ENCODE peak calls at places on chromosomes 1 and 21, in nine cellular contexts. One of them, this sample, is unnamed.

GRCh38 chr1:66207484-66207883 is 326.5 kb upstream of the SGIP1 start:
- DNase-seq in endothelial cell of umbilical vein: peak; percentile 15
- DNase-seq in breast epithelium: no peak
- DNase-seq in heart left ventricle: peak; percentile 8
- DNase-seq in H1: no peak
- DNase-seq in uterus: no peak
- DNase-seq in A549: peak; percentile 47
- DNase-seq in suprapubic skin: no peak
- DNase-seq in body of pancreas: no peak
- DNase-seq in this sample: no peak

GRCh38 chr1:161486806-161487482 is 18.3 kb upstream of the FCGR2A start:
- DNase-seq in uterus: no peak
- DNase-seq in H1: no peak
- DNase-seq in endothelial cell of umbilical vein: peak; percentile 58
- DNase-seq in breast epithelium: no peak
- DNase-seq in suprapubic skin: no peak
- DNase-seq in A549: peak; percentile 66
- DNase-seq in body of pancreas: peak; percentile 18
- DNase-seq in heart left ventricle: no peak
- DNase-seq in this sample: no peak

GRCh38 chr1:89610457-89610991 is 22.4 kb upstream of the LRRC8C start:
- DNase-seq in body of pancreas: no peak
- DNase-seq in breast epithelium: no peak
- DNase-seq in A549: no peak
- DNase-seq in heart left ventricle: no peak
- DNase-seq in uterus: no peak
- DNase-seq in H1: no peak
- DNase-seq in endothelial cell of umbilical vein: no peak
- DNase-seq in suprapubic skin: no peak
- DNase-seq in this sample: no peak

GRCh38 chr1:37661401-37661800 is 26.7 kb upstream of the RSPO1 start:
- DNase-seq in endothelial cell of umbilical vein: no peak
- DNase-seq in breast epithelium: peak; percentile 20
- DNase-seq in A549: no peak
- DNase-seq in body of pancreas: no peak
- DNase-seq in H1: no peak
- DNase-seq in uterus: no peak
- DNase-seq in heart left ventricle: no peak
- DNase-seq in suprapubic skin: no peak
- DNase-seq in this sample: no peak

GRCh38 chr21:26546698-26547097 is 26.4 kb downstream of the CYYR1 start:
- DNase-seq in body of pancreas: no peak
- DNase-seq in suprapubic skin: no peak
- DNase-seq in endothelial cell of umbilical vein: peak; percentile 83
- DNase-seq in uterus: no peak
- DNase-seq in breast epithelium: no peak
- DNase-seq in H1: no peak
- DNase-seq in A549: no peak
- DNase-seq in heart left ventricle: peak; percentile 46
- DNase-seq in this sample: no peak

GRCh38 chr1:168470821-168471473 is 72.8 kb downstream of the XCL2 start:
- DNase-seq in A549: peak; percentile 54
- DNase-seq in suprapubic skin: no peak
- DNase-seq in H1: no peak
- DNase-seq in body of pancreas: no peak
- DNase-seq in endothelial cell of umbilical vein: no peak
- DNase-seq in uterus: no peak
- DNase-seq in heart left ventricle: no peak
- DNase-seq in breast epithelium: no peak
- DNase-seq in this sample: no peak

GRCh38 chr1:214380418-214380817 is 99.5 kb downstream of the SMYD2 start:
- DNase-seq in A549: no peak
- DNase-seq in breast epithelium: peak; percentile 35
- DNase-seq in heart left ventricle: no peak
- DNase-seq in uterus: no peak
- DNase-seq in suprapubic skin: no peak
- DNase-seq in H1: no peak
- DNase-seq in body of pancreas: no peak
- DNase-seq in endothelial cell of umbilical vein: no peak
- DNase-seq in this sample: no peak

GRCh38 chr1:12405325-12406217 is 175.7 kb downstream of the VPS13D start:
- DNase-seq in H1: no peak
- DNase-seq in breast epithelium: peak; percentile 30
- DNase-seq in suprapubic skin: no peak
- DNase-seq in endothelial cell of umbilical vein: peak; percentile 93
- DNase-seq in A549: peak; percentile 34
- DNase-seq in uterus: peak; percentile 33
- DNase-seq in heart left ventricle: peak; percentile 27
- DNase-seq in body of pancreas: peak; percentile 67
- DNase-seq in this sample: no peak

GRCh38 chr1:1399870-1400575 is 888 bp upstream of the CCNL2 start:
- DNase-seq in H1: no peak
- DNase-seq in breast epithelium: no peak
- DNase-seq in A549: no peak
- DNase-seq in endothelial cell of umbilical vein: no peak
- DNase-seq in heart left ventricle: no peak
- DNase-seq in body of pancreas: no peak
- DNase-seq in suprapubic skin: no peak
- DNase-seq in uterus: no peak
- DNase-seq in this sample: no peak

GRCh38 chr1:207713529-207713928 is 38.3 kb upstream of the CD46 start:
- DNase-seq in body of pancreas: no peak
- DNase-seq in heart left ventricle: no peak
- DNase-seq in H1: no peak
- DNase-seq in suprapubic skin: no peak
- DNase-seq in uterus: no peak
- DNase-seq in endothelial cell of umbilical vein: no peak
- DNase-seq in A549: peak; percentile 21
- DNase-seq in breast epithelium: no peak
- DNase-seq in this sample: no peak

DNA sequence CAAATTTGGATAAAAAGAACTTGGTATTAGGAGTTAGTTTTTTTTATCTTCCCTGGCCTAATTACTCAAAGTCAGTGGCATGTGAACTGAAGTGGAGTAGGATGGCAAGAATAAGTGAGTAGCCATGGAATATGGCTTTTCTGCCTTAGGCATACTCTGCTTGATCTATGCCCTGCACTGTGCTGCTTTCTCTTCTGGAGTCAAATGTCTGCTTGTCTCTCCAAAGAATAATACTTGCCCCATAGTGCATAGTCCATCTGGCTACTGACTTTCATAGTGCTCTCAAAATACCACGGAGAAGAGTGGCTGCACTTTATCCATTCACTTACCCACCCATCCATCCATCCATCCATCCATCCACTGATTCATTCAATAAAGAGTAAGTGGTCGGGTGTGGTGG is 13.4 kb downstream of the GREM2 start:
- DNase-seq in heart left ventricle: no peak
- DNase-seq in body of pancreas: no peak
- DNase-seq in uterus: no peak
- DNase-seq in H1: no peak
- DNase-seq in breast epithelium: no peak
- DNase-seq in endothelial cell of umbilical vein: no peak
- DNase-seq in A549: no peak
- DNase-seq in suprapubic skin: no peak
- DNase-seq in this sample: no peak
- H3K27ac ChIP-seq in heart left ventricle: peak overlapping the region; percentile 7
- H3K27ac ChIP-seq in body of pancreas: no peak overlapping the region
- H3K27ac ChIP-seq in uterus: no peak overlapping the region
- H3K27ac ChIP-seq in H1: no peak overlapping the region
- H3K27ac ChIP-seq in breast epithelium: no peak overlapping the region
- H3K27ac ChIP-seq in endothelial cell of umbilical vein: no peak overlapping the region
- H3K27ac ChIP-seq in A549: no peak overlapping the region
- H3K27ac ChIP-seq in suprapubic skin: no peak overlapping the region
- H3K27ac ChIP-seq in this sample: peak overlapping the region; percentile 62

DNA sequence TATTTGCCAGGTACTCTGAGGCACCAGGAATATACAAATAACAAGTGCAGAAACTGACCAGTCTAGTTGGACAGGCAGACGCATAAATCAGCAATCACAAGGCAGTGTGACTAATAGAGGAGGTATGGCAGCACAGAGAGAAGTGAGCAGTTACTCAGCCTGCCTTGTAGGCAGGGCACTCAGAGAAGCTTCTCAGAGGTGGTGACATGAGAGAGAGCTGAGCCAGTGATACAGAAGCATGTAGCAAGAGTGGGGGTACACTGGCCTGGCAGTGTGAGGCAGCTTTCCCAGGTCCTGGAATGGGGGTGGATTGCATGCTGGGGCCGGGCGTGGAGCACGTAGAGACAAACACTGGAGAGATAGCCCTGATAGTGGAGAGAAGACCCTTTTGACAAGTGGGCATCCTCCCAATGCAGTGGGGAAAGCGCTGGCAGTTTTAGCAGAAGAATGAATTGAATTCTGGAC is 7.8 kb downstream of the PHLDA3 start:
- DNase-seq in suprapubic skin: peak; percentile 83
- DNase-seq in endothelial cell of umbilical vein: peak; percentile 82
- DNase-seq in breast epithelium: peak; percentile 73
- DNase-seq in body of pancreas: peak; percentile 35
- DNase-seq in uterus: peak; percentile 57
- DNase-seq in H1: no peak
- DNase-seq in A549: peak; percentile 93
- DNase-seq in heart left ventricle: no peak
- DNase-seq in this sample: no peak
- TF ChIP-seq POLR2A in suprapubic skin: no peak
- TF ChIP-seq POLR2A in endothelial cell of umbilical vein: peak; percentile 53
- TF ChIP-seq POLR2A in breast epithelium: no peak
- TF ChIP-seq POLR2A in body of pancreas: no peak
- TF ChIP-seq POLR2A in uterus: no peak
- TF ChIP-seq POLR2A in H1: no peak
- TF ChIP-seq POLR2A in A549: no peak
- TF ChIP-seq POLR2A in heart left ventricle: no peak
- TF ChIP-seq POLR2A in this sample: peak; percentile 25

GRCh38 chr1:68232354-68233148 is at the start of gene WLS:
- DNase-seq in H1: no peak
- DNase-seq in suprapubic skin: peak; percentile 83
- DNase-seq in endothelial cell of umbilical vein: peak; percentile 80
- DNase-seq in breast epithelium: peak; percentile 74
- DNase-seq in body of pancreas: peak; percentile 88
- DNase-seq in A549: peak; percentile 28
- DNase-seq in uterus: peak; percentile 78
- DNase-seq in heart left ventricle: peak; percentile 84
- DNase-seq in this sample: no peak

GRCh38 chr1:68231627-68232303 is 558 bp downstream of the WLS start:
- DNase-seq in suprapubic skin: peak; percentile 82
- DNase-seq in breast epithelium: peak; percentile 80
- DNase-seq in endothelial cell of umbilical vein: peak; percentile 78
- DNase-seq in A549: peak; percentile 17
- DNase-seq in H1: no peak
- DNase-seq in body of pancreas: peak; percentile 85
- DNase-seq in heart left ventricle: peak; percentile 61
- DNase-seq in uterus: peak; percentile 67
- DNase-seq in this sample: no peak

GRCh38 chr1:68234094-68234493 is 1.8 kb upstream of the WLS start:
- DNase-seq in body of pancreas: no peak
- DNase-seq in H1: no peak
- DNase-seq in uterus: no peak
- DNase-seq in suprapubic skin: no peak
- DNase-seq in heart left ventricle: no peak
- DNase-seq in A549: no peak
- DNase-seq in breast epithelium: no peak
- DNase-seq in endothelial cell of umbilical vein: no peak
- DNase-seq in this sample: no peak

GRCh38 chr1:68230901-68231626 is 1.3 kb downstream of the WLS start:
- DNase-seq in A549: no peak
- DNase-seq in heart left ventricle: peak; percentile 39
- DNase-seq in uterus: peak; percentile 37
- DNase-seq in endothelial cell of umbilical vein: no peak
- DNase-seq in breast epithelium: peak; percentile 34
- DNase-seq in H1: no peak
- DNase-seq in body of pancreas: peak; percentile 64
- DNase-seq in suprapubic skin: peak; percentile 74
- DNase-seq in this sample: no peak

DNA sequence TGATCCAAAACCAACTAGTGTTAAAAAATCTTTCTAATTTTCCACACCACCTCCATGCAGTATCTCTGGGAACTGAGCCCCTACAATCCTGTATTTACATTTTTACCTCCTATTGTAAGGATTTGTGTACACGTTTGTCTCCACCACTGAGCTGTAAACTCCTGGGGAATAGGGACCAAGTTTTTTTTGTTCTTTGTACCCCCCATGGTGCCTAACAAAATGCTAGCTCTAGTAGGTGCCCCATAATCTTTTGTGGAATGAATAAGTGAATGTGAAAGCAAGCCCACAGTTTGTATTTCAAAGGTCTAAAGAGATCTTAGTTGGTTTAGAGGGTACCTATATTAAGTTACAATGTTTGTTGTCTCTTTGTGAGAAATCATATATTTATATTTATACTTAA is 879 bp upstream of the WLS start:
- DNase-seq in body of pancreas: no peak
- DNase-seq in endothelial cell of umbilical vein: no peak
- DNase-seq in suprapubic skin: no peak
- DNase-seq in breast epithelium: no peak
- DNase-seq in uterus: no peak
- DNase-seq in A549: no peak
- DNase-seq in heart left ventricle: no peak
- DNase-seq in H1: no peak
- DNase-seq in this sample: no peak
- H3K4me3 ChIP-seq in body of pancreas: no peak overlapping the region
- H3K4me3 ChIP-seq in endothelial cell of umbilical vein: no peak overlapping the region
- H3K4me3 ChIP-seq in suprapubic skin: peak overlapping the region; percentile 74
- H3K4me3 ChIP-seq in breast epithelium: peak overlapping the region; percentile 74
- H3K4me3 ChIP-seq in uterus: peak overlapping the region; percentile 58
- H3K4me3 ChIP-seq in A549: no peak overlapping the region
- H3K4me3 ChIP-seq in heart left ventricle: peak overlapping the region; percentile 93
- H3K4me3 ChIP-seq in H1: peak overlapping the region; percentile 77
- H3K4me3 ChIP-seq in this sample: peak overlapping the region; percentile 84

GRCh38 chr1:17438977-17439249 is 564 bp downstream of the RCC2 start:
- DNase-seq in body of pancreas: no peak
- DNase-seq in uterus: no peak
- DNase-seq in heart left ventricle: no peak
- DNase-seq in endothelial cell of umbilical vein: no peak
- DNase-seq in suprapubic skin: no peak
- DNase-seq in H1: no peak
- DNase-seq in breast epithelium: no peak
- DNase-seq in A549: no peak
- DNase-seq in this sample: no peak

GRCh38 chr1:17434591-17434990 is 4.9 kb downstream of the RCC2 start:
- DNase-seq in heart left ventricle: no peak
- DNase-seq in breast epithelium: no peak
- DNase-seq in H1: no peak
- DNase-seq in uterus: no peak
- DNase-seq in suprapubic skin: no peak
- DNase-seq in endothelial cell of umbilical vein: no peak
- DNase-seq in A549: no peak
- DNase-seq in body of pancreas: no peak
- DNase-seq in this sample: no peak

GRCh38 chr1:17438176-17438976 is 1.1 kb downstream of the RCC2 start:
- DNase-seq in H1: no peak
- DNase-seq in body of pancreas: peak; percentile 70
- DNase-seq in breast epithelium: peak; percentile 41
- DNase-seq in suprapubic skin: peak; percentile 78
- DNase-seq in uterus: peak; percentile 38
- DNase-seq in heart left ventricle: peak; percentile 79
- DNase-seq in A549: peak; percentile 61
- DNase-seq in endothelial cell of umbilical vein: peak; percentile 69
- DNase-seq in this sample: no peak

GRCh38 chr1:17437260-17438175 is 2.0 kb downstream of the RCC2 start:
- DNase-seq in A549: peak; percentile 35
- DNase-seq in H1: no peak
- DNase-seq in breast epithelium: no peak
- DNase-seq in endothelial cell of umbilical vein: peak; percentile 43
- DNase-seq in body of pancreas: peak; percentile 48
- DNase-seq in heart left ventricle: peak; percentile 34
- DNase-seq in uterus: peak; percentile 45
- DNase-seq in suprapubic skin: no peak
- DNase-seq in this sample: no peak

GRCh38 chr1:17436380-17437174 is 2.9 kb downstream of the RCC2 start:
- DNase-seq in H1: no peak
- DNase-seq in A549: no peak
- DNase-seq in heart left ventricle: no peak
- DNase-seq in breast epithelium: no peak
- DNase-seq in suprapubic skin: no peak
- DNase-seq in body of pancreas: no peak
- DNase-seq in endothelial cell of umbilical vein: peak; percentile 30
- DNase-seq in uterus: no peak
- DNase-seq in this sample: no peak
- H3K27ac ChIP-seq in H1: no peak overlapping the region
- H3K27ac ChIP-seq in A549: peak overlapping the region; percentile 97
- H3K27ac ChIP-seq in heart left ventricle: peak overlapping the region; percentile 88
- H3K27ac ChIP-seq in breast epithelium: peak overlapping the region; percentile 93
- H3K27ac ChIP-seq in suprapubic skin: peak overlapping the region; percentile 93
- H3K27ac ChIP-seq in body of pancreas: no peak overlapping the region
- H3K27ac ChIP-seq in endothelial cell of umbilical vein: peak overlapping the region; percentile 52
- H3K27ac ChIP-seq in uterus: peak overlapping the region; percentile 85
- H3K27ac ChIP-seq in this sample: peak overlapping the region; percentile 90